ENCODE peak calls at places on chromosomes 12 and 14, in four cellular contexts. D is fibroblast of lung, G is hepatocyte, L is A549. V is an unnamed sample.

GRCh38 chr12:124700810-124701594 is 133.6 kb upstream of the NCOR2 start:
- DNase-seq in D (no peak), G (peak; percentile 73), L (no peak), V (no peak)

GRCh38 chr12:96223411-96224218 is 29.4 kb downstream of the ELK3 start:
- DNase-seq in D (no peak), G (no peak), L (no peak), V (no peak)

GRCh38 chr14:23366163-23366921 is 1.4 kb upstream of the EFS start:
- DNase-seq in D (peak; percentile 81), G (peak; percentile 87), L (no peak), V (peak; percentile 96)

GRCh38 chr12:18224745-18225144 is 36.6 kb upstream of the PIK3C2G start:
- DNase-seq in D (peak; percentile 68), G (peak; percentile 48), L (peak; percentile 7), V (peak; percentile 63)

GRCh38 chr14:27845241-27845850 is 921.2 kb upstream of the FOXG1 start:
- DNase-seq in D (no peak), G (no peak), L (no peak), V (no peak)

GRCh38 chr12:44317651-44318126 is 481.8 kb downstream of the TMEM117 start:
- DNase-seq in D (peak; percentile 41), G (peak; percentile 43), L (no peak), V (peak; percentile 81)

GRCh38 chr12:6167327-6168280 is 32.6 kb upstream of the CD9 start:
- DNase-seq in D (peak; percentile 94), G (peak; percentile 83), L (peak; percentile 44), V (no peak)

GRCh38 chr12:106418970-106419369 is 61.4 kb downstream of the POLR3B start:
- DNase-seq in D (no peak), G (no peak), L (no peak), V (no peak)

GRCh38 chr14:69133206-69134125 is 19.5 kb downstream of the DCAF5 start:
- DNase-seq in D (peak; percentile 77), G (peak; percentile 39), L (no peak), V (peak; percentile 54)

GRCh38 chr12:121175383-121176119 is 34.4 kb upstream of the P2RX4 start:
- DNase-seq in D (no peak), G (peak; percentile 25), L (no peak), V (no peak)

GRCh38 chr12:101780599-101780998 is 41.3 kb upstream of the SYCP3 start:
- DNase-seq in D (no peak), G (no peak), L (no peak), V (no peak)

GRCh38 chr14:101843665-101844064 is 82.2 kb downstream of the PPP2R5C start:
- DNase-seq in D (peak; percentile 11), G (no peak), L (no peak), V (no peak)

GRCh38 chr12:48078901-48079300 is 27.0 kb downstream of the SENP1 start:
- DNase-seq in D (peak; percentile 59), G (no peak), L (no peak), V (no peak)

GRCh38 chr14:51653855-51654548 is 2.3 kb downstream of the FRMD6 start:
- DNase-seq in D (no peak), G (no peak), L (no peak), V (no peak)

GRCh38 chr14:92737619-92738188 is 10.7 kb downstream of the LGMN start:
- DNase-seq in D (no peak), G (no peak), L (no peak), V (no peak)

GRCh38 chr12:92034858-92035401 is 110.7 kb downstream of the BTG1 start:
- DNase-seq in D (peak; percentile 90), G (peak; percentile 33), L (peak; percentile 24), V (peak; percentile 79)

GRCh38 chr12:105861232-105861631 is 277.5 kb downstream of the NUAK1 start:
- DNase-seq in D (no peak), G (no peak), L (no peak), V (no peak)

GRCh38 chr14:32567543-32568384 is 238.7 kb downstream of the AKAP6 start:
- DNase-seq in D (peak; percentile 79), G (no peak), L (no peak), V (no peak)

GRCh38 chr12:6765048-6765633 is 1.0 kb upstream of the PTMS start:
- DNase-seq in D (no peak), G (no peak), L (peak; percentile 36), V (no peak)

GRCh38 chr12:104840262-104840661 is 117.8 kb downstream of the SLC41A2 start:
- DNase-seq in D (no peak), G (no peak), L (no peak), V (no peak)

GRCh38 chr14:78314484-78314883 is 144.3 kb downstream of the NRXN3 start:
- DNase-seq in D (no peak), G (no peak), L (no peak), V (no peak)

GRCh38 chr12:116309343-116309742 is 31.9 kb upstream of the MED13L start:
- DNase-seq in D (no peak), G (no peak), L (no peak), V (no peak)

GRCh38 chr12:125289965-125290364 is 224.7 kb downstream of the AACS start:
- DNase-seq in D (no peak), G (no peak), L (no peak), V (no peak)

GRCh38 chr12:113302925-113303640 is 31.8 kb downstream of the SLC8B1 start:
- DNase-seq in D (no peak), G (no peak), L (no peak), V (no peak)

GRCh38 chr12:130644566-130644965 is 71.5 kb downstream of the RIMBP2 start:
- DNase-seq in D (no peak), G (no peak), L (no peak), V (no peak)

GRCh38 chr14:67583711-67584644 is 16.1 kb downstream of the PIGH start:
- DNase-seq in D (peak; percentile 60), G (peak; percentile 67), L (peak; percentile 81), V (peak; percentile 41)

GRCh38 chr14:68670344-68670725 is 122.5 kb downstream of the ZFP36L1 start:
- DNase-seq in D (no peak), G (no peak), L (no peak), V (no peak)

GRCh38 chr12:79690606-79691298 is at the start of gene PAWR:
- DNase-seq in D (peak; percentile 64), G (peak; percentile 93), L (peak; percentile 59), V (peak; percentile 88)

GRCh38 chr14:105316563-105316941 is 2.0 kb downstream of the PACS2 start:
- DNase-seq in D (no peak), G (no peak), L (no peak), V (no peak)

GRCh38 chr14:105315941-105316562 is 1.5 kb downstream of the PACS2 start:
- DNase-seq in D (no peak), G (no peak), L (no peak), V (no peak)

GRCh38 chr14:105315211-105315721 is 718 bp downstream of the PACS2 start:
- DNase-seq in D (no peak), G (peak; percentile 66), L (peak; percentile 40), V (no peak)

GRCh38 chr14:105316968-105317498 is 2.5 kb downstream of the PACS2 start:
- DNase-seq in D (no peak), G (no peak), L (no peak), V (no peak)

GRCh38 chr14:105317546-105317945 is 3.0 kb downstream of the PACS2 start:
- DNase-seq in D (peak; percentile 33), G (no peak), L (no peak), V (peak; percentile 28)
- TF ChIP-seq CTCF in D (peak; percentile 14), G (no peak), L (no peak), V (no peak)

DNA sequence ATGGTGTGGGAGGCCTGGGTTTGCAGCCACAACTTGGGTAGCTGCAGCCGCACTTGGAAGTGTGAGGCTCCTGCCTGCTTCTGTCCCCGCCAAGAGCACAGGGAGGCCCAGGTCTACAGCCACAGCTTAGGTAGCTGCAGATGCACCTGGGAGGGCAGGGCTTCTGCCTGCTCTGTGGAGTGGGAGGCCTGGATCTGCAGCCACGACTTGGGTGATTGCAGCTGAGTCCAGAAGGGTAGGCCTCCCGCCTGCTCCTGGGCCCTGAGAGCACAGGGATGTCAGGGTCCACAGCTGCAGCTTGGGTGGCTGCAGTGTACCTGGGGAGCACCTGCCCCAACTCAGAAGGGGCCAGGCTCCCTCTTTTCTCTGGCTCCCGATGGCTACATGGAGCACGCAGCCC is 287.3 kb downstream of the AEBP2 start:
- DNase-seq in D (no peak), G (no peak), L (no peak), V (no peak)
- H3K9me3 ChIP-seq in D (no peaks in the 10 kb centered on the region), G (no peaks in the 10 kb centered on the region), L (peaks cover 5% of the 10 kb centered on the region), V (peaks cover 9% of the 10 kb centered on the region)

GRCh38 chr12:89163918-89164317 is 188.4 kb downstream of the DUSP6 start:
- DNase-seq in D (no peak), G (no peak), L (no peak), V (no peak)
- H3K4me1 ChIP-seq in D (peaks cover 19% of the 10 kb centered on the region), G (peaks cover 27% of the 10 kb centered on the region), L (peaks cover 45% of the 10 kb centered on the region), V (peaks cover 64% of the 10 kb centered on the region)

GRCh38 chr14:103283916-103284315 is 50.1 kb upstream of the EIF5 start:
- DNase-seq in D (no peak), G (no peak), L (no peak), V (no peak)

GRCh38 chr14:103282932-103283331 is 51.1 kb upstream of the EIF5 start:
- DNase-seq in D (no peak), G (no peak), L (no peak), V (no peak)

GRCh38 chr14:103286968-103287850 is 46.8 kb upstream of the EIF5 start:
- DNase-seq in D (no peak), G (no peak), L (no peak), V (no peak)

GRCh38 chr14:103286460-103286859 is 47.6 kb upstream of the EIF5 start:
- DNase-seq in D (no peak), G (no peak), L (no peak), V (no peak)

GRCh38 chr14:103284574-103285467 is 49.2 kb upstream of the EIF5 start:
- DNase-seq in D (peak; percentile 49), G (no peak), L (no peak), V (no peak)
- TF ChIP-seq CTCF in D (no peak), G (no peak), L (no peak), V (no peak)

DNA sequence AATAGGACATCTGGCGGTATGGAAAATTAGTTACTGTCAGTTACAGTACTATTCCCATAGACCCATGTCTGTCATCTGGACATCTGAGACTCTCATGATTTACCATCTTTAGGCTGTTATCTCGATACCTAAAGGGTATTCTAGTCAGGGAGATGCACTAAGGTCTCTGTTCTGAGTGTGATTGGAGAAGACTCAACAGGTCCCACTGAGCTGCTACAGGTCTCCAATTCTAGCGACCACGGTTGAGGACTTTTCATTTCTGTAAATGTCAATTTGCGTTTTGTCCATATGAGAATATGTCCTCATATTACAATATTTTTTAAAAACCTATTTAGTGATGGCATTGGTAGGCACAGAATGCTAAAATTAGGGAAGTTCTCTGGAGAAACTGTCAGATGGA is 1160.2 kb downstream of the TMEM121 start:
- DNase-seq in D (no peak), G (no peak), L (no peak), V (no peak)
- H3K9me3 ChIP-seq in D (no peaks in the 10 kb centered on the region), G (no peaks in the 10 kb centered on the region), L (no peaks in the 10 kb centered on the region), V (no peaks in the 10 kb centered on the region)